ENCODE peak calls at places on chromosomes 12 and 14, in seven cellular contexts. I, G, U, C, W, L and Q are unnamed samples.
A peak's percentile ranks its signal among the peaks of the same experiment; 100 is the strongest.

GRCh38 chr12:112796067-112796466 is 4.5 kb downstream of the RPH3A start:
- DNase-seq in W (no peak), C (no peak), U (no peak), G (peak; percentile 68), L (no peak), I (no peak), Q (no peak)

GRCh38 chr14:101518611-101519048 is 42.7 kb upstream of the DIO3 start:
- DNase-seq in L (no peak), G (no peak), I (no peak), C (no peak), W (peak; percentile 67), U (peak; percentile 41), Q (no peak)

GRCh38 chr12:7339675-7340074 is 35.8 kb downstream of the ACSM4 start:
- DNase-seq in U (no peak), G (no peak), L (no peak), I (no peak), W (no peak), C (no peak), Q (no peak)

GRCh38 chr14:22753586-22753985 is 12.9 kb upstream of the OXA1L start:
- DNase-seq in W (no peak), I (no peak), G (no peak), L (no peak), U (no peak), C (no peak), Q (no peak)

GRCh38 chr12:130879781-130880389 is 8.0 kb downstream of the RAN start:
- DNase-seq in C (no peak), L (no peak), I (peak; percentile 43), G (no peak), U (no peak), W (no peak), Q (no peak)

GRCh38 chr14:20215196-20215595 is 8.3 kb upstream of the OR11H6 start:
- DNase-seq in G (no peak), W (no peak), C (no peak), U (no peak), L (no peak), I (no peak), Q (no peak)

GRCh38 chr14:58942516-58942915 is 246.0 kb upstream of the DAAM1 start:
- DNase-seq in U (no peak), G (no peak), C (no peak), W (no peak), I (no peak), L (no peak), Q (no peak)

GRCh38 chr12:124315316-124315924 is 20.5 kb downstream of the RFLNA start:
- DNase-seq in I (no peak), U (no peak), L (no peak), G (no peak), W (no peak), C (no peak), Q (no peak)

GRCh38 chr12:52232916-52233461 is at the start of gene KRT7:
- DNase-seq in G (peak; percentile 37), W (peak; percentile 60), L (peak; percentile 84), U (no peak), I (no peak), C (no peak), Q (no peak)

GRCh38 chr14:34365309-34365915 is 96.6 kb downstream of the SPTSSA start:
- DNase-seq in I (peak; percentile 29), G (no peak), C (no peak), W (no peak), L (no peak), U (no peak), Q (no peak)

GRCh38 chr12:122610911-122611310 is 83.9 kb downstream of the KNTC1 start:
- DNase-seq in I (no peak), C (no peak), L (no peak), U (no peak), W (no peak), G (no peak), Q (peak; percentile 27)
- H3K4me3 ChIP-seq in I (no peak overlapping the region), C (no peak overlapping the region), L (no peak overlapping the region), U (no peak overlapping the region), W (no peak overlapping the region), G (no peak overlapping the region), Q (no peak overlapping the region)

GRCh38 chr14:60300019-60300418 is 51.0 kb downstream of the PPM1A start:
- DNase-seq in C (no peak), G (no peak), I (no peak), L (no peak), W (no peak), U (no peak), Q (no peak)

GRCh38 chr14:60294670-60295069 is 45.6 kb downstream of the PPM1A start:
- DNase-seq in C (no peak), L (no peak), G (no peak), W (no peak), U (no peak), I (no peak), Q (no peak)
- H3K4me3 ChIP-seq in C (no peak overlapping the region), L (no peak overlapping the region), G (no peak overlapping the region), W (no peak overlapping the region), U (no peak overlapping the region), I (no peak overlapping the region), Q (no peak overlapping the region)

DNA sequence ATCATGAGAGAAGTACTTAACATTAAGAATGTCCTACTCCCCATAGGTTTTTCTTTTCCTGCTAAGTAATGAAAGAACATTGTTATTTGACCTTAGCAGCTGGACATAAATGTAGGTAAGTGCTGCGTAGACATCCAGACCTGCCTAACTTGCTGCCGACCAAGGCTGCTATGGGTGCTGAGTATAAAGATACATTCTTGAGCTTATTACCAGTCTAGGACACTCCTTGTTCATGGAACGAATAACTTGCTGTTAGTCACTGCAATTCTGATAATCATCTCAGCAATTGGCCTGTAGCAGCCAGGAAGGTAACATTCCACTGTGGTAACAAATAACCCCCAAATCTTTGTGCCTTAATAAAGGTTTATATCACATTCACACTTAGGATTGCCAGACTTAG is 478.1 kb downstream of the VRK1 start:
- DNase-seq in C (no peak), L (no peak), W (no peak), U (no peak), I (no peak), G (no peak), Q (no peak)
- H3K4me3 ChIP-seq in C (no peak overlapping the region), L (no peak overlapping the region), W (no peak overlapping the region), U (no peak overlapping the region), I (no peak overlapping the region), G (no peak overlapping the region), Q (no peak overlapping the region)

GRCh38 chr12:78185109-78185508 is 354.4 kb downstream of the NAV3 start:
- DNase-seq in C (no peak), I (no peak), G (no peak), L (no peak), U (no peak), W (no peak), Q (no peak)

GRCh38 chr12:78185651-78186050 is 355.0 kb downstream of the NAV3 start:
- DNase-seq in U (no peak), C (no peak), W (no peak), G (no peak), L (no peak), I (no peak), Q (no peak)

GRCh38 chr12:78186670-78187069 is 356.0 kb downstream of the NAV3 start:
- DNase-seq in W (no peak), G (peak; percentile 4), U (no peak), I (no peak), L (no peak), C (no peak), Q (no peak)

GRCh38 chr12:78189656-78190055 is 359.0 kb downstream of the NAV3 start:
- DNase-seq in W (no peak), I (no peak), L (no peak), U (no peak), G (no peak), C (no peak), Q (no peak)

GRCh38 chr12:78187741-78188140 is 357.0 kb downstream of the NAV3 start:
- DNase-seq in U (no peak), G (peak; percentile 3), I (no peak), L (no peak), C (no peak), W (no peak), Q (no peak)
- H3K4me3 ChIP-seq in U (no peak overlapping the region), G (no peak overlapping the region), I (no peak overlapping the region), L (no peak overlapping the region), C (no peak overlapping the region), W (no peak overlapping the region), Q (no peak overlapping the region)